ENCODE peak calls at places on chromosomes 4 and X, in ten cellular contexts. J is stomach, Y is prostate gland, W is testis, E is A549, L is HCT116, B is endothelial cell of umbilical vein, D is breast epithelium, N is transverse colon, I is body of pancreas. R is an unnamed sample. For H3K4me1, the result is how much of the 10 kb centered on the place peaks cover.

GRCh38 chr4:100431416-100431815 is 86.4 kb downstream of the EMCN start:
- DNase-seq in E (no peak), W (no peak), J (no peak), L (no peak), I (no peak), N (no peak), B (peak), Y (no peak), D (no peak), R (no peak)

GRCh38 chr4:167903291-167903721 is 189.0 kb upstream of the ANXA10 start:
- DNase-seq in Y (no peak), B (peak), W (no peak), D (no peak), N (no peak), J (no peak), E (peak), L (no peak), I (no peak), R (no peak)

GRCh38 chr4:4714330-4714729 is 145.1 kb upstream of the MSX1 start:
- DNase-seq in Y (no peak), N (no peak), B (no peak), D (no peak), W (no peak), E (no peak), L (no peak), J (no peak), I (no peak), R (no peak)

GRCh38 chr4:10030946-10031662 is 9.8 kb upstream of the SLC2A9 start:
- DNase-seq in Y (no peak), L (no peak), W (no peak), I (no peak), D (no peak), B (no peak), E (no peak), N (no peak), J (no peak), R (no peak)

GRCh38 chr4:24105183-24106039 is 215.6 kb upstream of the PPARGC1A start:
- DNase-seq in W (no peak), Y (no peak), B (no peak), J (no peak), L (no peak), N (no peak), E (no peak), D (no peak), I (no peak), R (no peak)

GRCh38 chr4:106914223-106914622 is 121.9 kb downstream of the DKK2 start:
- DNase-seq in W (no peak), J (no peak), E (no peak), N (no peak), D (no peak), I (no peak), Y (no peak), B (no peak), L (no peak), R (peak)

GRCh38 chr4:184802203-184803015 is 23.4 kb downstream of the ACSL1 start:
- DNase-seq in L (no peak), Y (no peak), B (no peak), D (no peak), J (no peak), N (no peak), W (no peak), I (no peak), E (no peak), R (no peak)

GRCh38 chrX:39582091-39582490 is 515.7 kb downstream of the BCOR start:
- DNase-seq in E (peak), J (peak), N (no peak), B (no peak), L (peak), D (no peak), Y (no peak), W (no peak), I (peak), R (no peak)

GRCh38 chr4:819401-820229 is 6.3 kb downstream of the CPLX1 start:
- DNase-seq in N (no peak), B (no peak), J (no peak), I (no peak), Y (no peak), E (no peak), D (no peak), L (no peak), W (no peak), R (no peak)

GRCh38 chr4:6730603-6731300 is 14.8 kb downstream of the BLOC1S4 start:
- DNase-seq in J (no peak), N (no peak), Y (no peak), B (no peak), D (no peak), E (no peak), L (no peak), I (no peak), W (peak), R (no peak)

GRCh38 chr4:132572210-132572609 is 576.9 kb upstream of the PCDH10 start:
- DNase-seq in W (no peak), E (peak), J (no peak), Y (no peak), I (no peak), B (peak), D (no peak), L (no peak), N (no peak), R (no peak)

GRCh38 chr4:132334081-132334480 is 815.0 kb upstream of the PCDH10 start:
- DNase-seq in Y (no peak), W (no peak), B (no peak), N (no peak), I (no peak), D (no peak), E (no peak), J (no peak), L (no peak), R (no peak)

GRCh38 chr4:8574796-8575370 is 5.3 kb upstream of the GPR78 start:
- DNase-seq in Y (no peak), E (no peak), B (no peak), W (no peak), J (no peak), L (no peak), D (no peak), I (no peak), N (no peak), R (peak)

GRCh38 chrX:26586570-26586969 is 370.6 kb downstream of the MAGEB5 start:
- DNase-seq in L (no peak), J (no peak), N (no peak), W (no peak), E (no peak), D (no peak), Y (no peak), I (no peak), B (no peak), R (no peak)

GRCh38 chr4:146550161-146550560 is 28.4 kb upstream of the SLC10A7 start:
- DNase-seq in D (no peak), L (no peak), J (no peak), N (no peak), Y (no peak), B (no peak), E (no peak), W (no peak), I (no peak), R (no peak)

GRCh38 chr4:8248091-8248490 is 21.5 kb upstream of the HTRA3 start:
- DNase-seq in L (no peak), W (no peak), B (peak), E (peak), N (no peak), I (no peak), J (no peak), D (no peak), Y (no peak), R (no peak)

GRCh38 chr4:89556596-89557305 is 249.2 kb upstream of the GPRIN3 start:
- DNase-seq in B (peak), N (no peak), E (no peak), L (no peak), D (no peak), I (no peak), W (no peak), Y (no peak), J (no peak), R (no peak)

GRCh38 chrX:35890699-35891098 is 28.8 kb upstream of the CFAP47 start:
- DNase-seq in Y (peak), N (peak), E (peak), I (peak), J (peak), L (no peak), B (no peak), D (no peak), W (peak), R (no peak)

GRCh38 chr4:40990202-40990898 is 224.0 kb downstream of the APBB2 start:
- DNase-seq in E (peak), B (peak), L (peak), J (no peak), I (no peak), D (no peak), Y (no peak), W (no peak), N (no peak), R (no peak)

GRCh38 chr4:6095023-6095817 is 77.0 kb upstream of the C4orf50 start:
- DNase-seq in N (no peak), I (no peak), B (no peak), E (peak), Y (no peak), D (no peak), W (no peak), J (no peak), L (no peak), R (no peak)

GRCh38 chr4:63717384-63717783 is 691.9 kb downstream of the TECRL start:
- DNase-seq in Y (no peak), J (no peak), N (no peak), E (peak), W (no peak), I (no peak), D (no peak), B (no peak), L (no peak), R (no peak)

GRCh38 chr4:97950836-97951235 is 192.4 kb downstream of the STPG2 start:
- DNase-seq in N (no peak), I (no peak), W (no peak), D (no peak), B (no peak), Y (no peak), L (no peak), E (no peak), J (no peak), R (no peak)

GRCh38 chr4:25953740-25954139 is 39.7 kb downstream of the SMIM20 start:
- DNase-seq in E (peak), L (peak), J (peak), I (no peak), B (no peak), W (no peak), D (no peak), N (no peak), Y (no peak), R (no peak)

GRCh38 chr4:66609014-66609413 is 936.3 kb downstream of the CENPC start:
- DNase-seq in B (no peak), D (no peak), W (no peak), I (no peak), E (no peak), Y (no peak), N (no peak), L (no peak), J (no peak), R (no peak)

GRCh38 chr4:37054670-37055069 is 189.9 kb upstream of the NWD2 start:
- DNase-seq in D (no peak), Y (no peak), E (no peak), B (no peak), W (peak), N (no peak), J (no peak), I (no peak), L (no peak), R (no peak)

GRCh38 chr4:41287005-41287404 is 30.3 kb downstream of the UCHL1 start:
- DNase-seq in I (no peak), E (peak), L (no peak), W (no peak), N (no peak), Y (no peak), B (peak), J (no peak), D (no peak), R (no peak)

GRCh38 chr4:116953947-116954346 is 131.4 kb downstream of the TRAM1L1 start:
- DNase-seq in W (no peak), D (no peak), L (no peak), I (no peak), J (no peak), N (no peak), E (no peak), B (no peak), Y (no peak), R (no peak)

GRCh38 chr4:40380647-40381046 is 45.5 kb downstream of the CHRNA9 start:
- DNase-seq in E (no peak), L (no peak), B (no peak), N (no peak), D (no peak), W (no peak), Y (no peak), I (no peak), J (no peak), R (no peak)

GRCh38 chrX:87517571-87518141 is at the start of gene KLHL4:
- DNase-seq in B (peak), J (no peak), W (peak), I (no peak), L (no peak), E (peak), D (no peak), Y (no peak), N (no peak), R (peak)

GRCh38 chr4:30714408-30715031 is 5.6 kb upstream of the PCDH7 start:
- DNase-seq in D (no peak), J (peak), B (peak), N (peak), W (peak), E (peak), Y (no peak), L (peak), I (peak), R (peak)

DNA sequence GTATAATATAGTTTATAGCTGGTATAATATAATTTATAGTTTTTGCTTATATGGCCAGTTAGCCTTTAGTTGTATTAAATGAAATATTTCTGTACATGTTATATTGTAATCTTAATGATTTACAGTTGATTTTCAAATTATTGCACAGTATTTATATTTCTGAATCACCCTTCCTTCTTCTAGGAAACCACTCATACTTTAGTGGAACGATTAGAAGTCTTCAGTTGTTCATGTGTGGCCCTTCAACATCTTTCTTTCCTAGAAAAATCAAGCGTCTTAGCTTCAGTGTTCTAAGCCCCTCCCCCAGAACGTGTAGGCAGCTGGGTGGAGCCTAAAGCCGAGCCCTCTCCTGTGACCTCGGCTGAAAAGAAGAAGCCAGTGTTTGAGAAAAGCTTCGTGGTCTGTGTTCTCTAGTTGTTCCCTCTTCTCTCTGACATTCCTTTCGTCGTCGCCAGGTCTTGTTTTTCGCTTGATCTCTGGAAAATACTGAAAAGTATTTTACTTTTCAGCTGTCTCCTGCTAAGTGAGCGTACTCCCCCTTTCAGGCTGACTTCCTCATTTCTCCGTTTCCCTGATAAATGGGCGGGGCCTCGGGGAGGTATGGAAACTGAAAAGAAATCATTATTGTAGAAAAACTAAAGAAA is at the start of gene C4orf33:
- DNase-seq in E (peak), I (peak), W (peak), N (peak), Y (peak), L (peak), J (peak), D (peak), B (peak), R (peak)
- TF ChIP-seq POLR2A in E (no peak), I (no peak), W (no peak), N (peak), Y (no peak), L (no peak), J (no peak), D (no peak), B (peak), R (no peak)

GRCh38 chrX:47198687-47199080 is 5.1 kb downstream of the UBA1 start:
- DNase-seq in D (no peak), N (no peak), W (no peak), B (no peak), E (no peak), J (no peak), I (no peak), L (no peak), Y (no peak), R (no peak)

GRCh38 chrX:47202316-47202715 is 8.7 kb downstream of the UBA1 start:
- DNase-seq in W (no peak), J (no peak), N (no peak), E (no peak), I (no peak), Y (no peak), B (no peak), D (no peak), L (no peak), R (no peak)

GRCh38 chrX:47201545-47201944 is 7.9 kb downstream of the UBA1 start:
- DNase-seq in N (no peak), E (no peak), L (no peak), W (no peak), J (no peak), Y (no peak), I (no peak), B (no peak), D (no peak), R (no peak)

GRCh38 chrX:47199286-47199685 is 5.7 kb downstream of the UBA1 start:
- DNase-seq in D (no peak), B (no peak), N (no peak), E (no peak), W (no peak), J (no peak), L (no peak), I (no peak), Y (no peak), R (no peak)

DNA sequence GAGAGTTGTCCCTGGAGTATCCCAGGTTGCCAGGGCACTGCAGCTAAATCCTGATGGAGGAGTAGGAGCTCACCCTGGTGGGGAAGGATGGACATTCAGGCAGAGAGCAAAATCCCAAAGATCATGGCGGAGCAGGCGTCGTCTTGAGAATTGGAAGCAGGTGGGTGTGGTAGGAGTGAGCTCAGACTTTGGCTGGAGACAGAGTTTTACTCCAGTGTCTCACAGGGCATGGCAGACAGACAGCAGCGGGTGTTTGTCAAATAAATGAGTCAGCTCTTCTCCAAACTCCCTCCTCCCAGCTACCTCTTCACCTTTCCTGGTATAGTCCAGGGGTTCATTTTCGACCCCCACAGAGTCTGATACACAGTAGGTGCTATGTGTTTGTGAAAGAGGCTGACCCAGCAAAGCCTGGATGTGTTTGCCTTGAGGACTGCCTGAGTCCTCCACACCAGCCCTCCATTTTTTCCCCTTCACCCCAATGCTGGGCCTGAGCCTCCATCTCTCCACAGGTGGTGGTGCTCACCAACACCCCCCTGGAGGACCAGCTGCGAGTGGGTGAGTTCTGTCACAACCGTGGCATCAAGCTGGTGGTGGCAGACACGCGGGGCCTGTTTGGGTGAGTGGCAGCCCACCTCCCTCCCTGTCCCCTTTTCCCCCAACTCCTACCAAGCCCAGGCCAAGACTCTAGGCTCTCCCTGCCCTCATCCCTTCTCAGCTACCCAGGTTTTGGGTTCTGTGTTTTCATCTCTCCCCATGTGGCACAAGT is 6.9 kb downstream of the UBA1 start:
- DNase-seq in D (peak), B (no peak), L (no peak), Y (peak), W (no peak), J (no peak), N (peak), E (peak), I (no peak), R (no peak)
- H3K4me1 ChIP-seq in D (under half), B (under half), L (under half), Y (under half), W (under half), J (under half), N (under half), E (half or more), I (under half), R (under half)

GRCh38 chr4:82425478-82425877 is 4.8 kb downstream of the HNRNPDL start:
- DNase-seq in N (no peak), B (no peak), I (no peak), J (no peak), W (no peak), D (no peak), Y (no peak), L (no peak), E (no peak), R (no peak)

GRCh38 chr4:82422616-82423015 is 7.6 kb downstream of the HNRNPDL start:
- DNase-seq in Y (no peak), W (no peak), B (no peak), J (no peak), D (no peak), L (no peak), N (no peak), I (no peak), E (no peak), R (no peak)

GRCh38 chr4:82419451-82419850 is 10.8 kb downstream of the HNRNPDL start:
- DNase-seq in J (no peak), N (no peak), B (no peak), W (no peak), L (no peak), D (no peak), I (no peak), E (no peak), Y (no peak), R (no peak)

GRCh38 chr4:82423245-82424054 is 6.8 kb downstream of the HNRNPDL start:
- DNase-seq in E (peak), N (no peak), L (no peak), W (no peak), J (no peak), D (no peak), B (no peak), I (no peak), Y (no peak), R (no peak)

DNA sequence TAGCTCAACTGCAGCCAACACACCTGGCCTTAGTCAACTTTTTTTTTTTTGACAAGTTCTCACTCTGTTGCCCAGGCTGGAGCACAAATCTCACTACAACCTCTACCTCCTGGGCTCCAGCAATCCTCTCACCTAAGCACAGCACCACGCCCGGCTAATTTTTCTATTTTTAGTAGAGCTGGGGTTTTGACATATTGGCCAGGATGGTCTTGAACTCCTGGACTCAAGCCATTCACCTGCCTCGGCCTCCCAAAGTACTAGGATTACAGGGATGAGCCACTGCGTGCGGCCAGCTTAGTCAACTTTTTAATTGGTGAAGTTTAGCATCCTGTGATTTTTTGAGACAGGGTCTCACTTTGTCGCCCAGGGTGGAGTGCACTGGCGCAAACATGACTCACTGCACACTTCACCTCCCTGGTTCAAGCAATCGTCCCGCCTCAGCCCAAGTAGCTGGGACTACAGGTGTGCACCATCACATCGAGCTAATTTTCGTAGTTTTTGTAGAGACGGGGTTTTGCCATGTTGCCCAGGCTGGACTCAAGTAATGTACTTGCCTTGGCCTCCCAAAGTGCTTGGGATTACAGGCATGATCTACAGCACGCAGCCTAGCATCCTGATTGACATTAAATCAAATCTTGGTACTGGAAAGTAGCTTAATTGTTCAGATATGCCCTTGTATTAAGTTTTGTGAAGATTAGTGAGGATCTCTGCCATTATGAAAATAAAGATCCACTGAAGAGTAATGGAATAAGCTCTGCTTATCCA is 8.3 kb downstream of the HNRNPDL start:
- DNase-seq in J (no peak), E (no peak), L (no peak), B (no peak), W (no peak), Y (no peak), N (no peak), I (no peak), D (no peak), R (no peak)
- TF ChIP-seq POLR2A in J (no peak), E (no peak), L (no peak), B (no peak), W (no peak), Y (no peak), N (no peak), I (no peak), D (no peak), R (no peak)

DNA sequence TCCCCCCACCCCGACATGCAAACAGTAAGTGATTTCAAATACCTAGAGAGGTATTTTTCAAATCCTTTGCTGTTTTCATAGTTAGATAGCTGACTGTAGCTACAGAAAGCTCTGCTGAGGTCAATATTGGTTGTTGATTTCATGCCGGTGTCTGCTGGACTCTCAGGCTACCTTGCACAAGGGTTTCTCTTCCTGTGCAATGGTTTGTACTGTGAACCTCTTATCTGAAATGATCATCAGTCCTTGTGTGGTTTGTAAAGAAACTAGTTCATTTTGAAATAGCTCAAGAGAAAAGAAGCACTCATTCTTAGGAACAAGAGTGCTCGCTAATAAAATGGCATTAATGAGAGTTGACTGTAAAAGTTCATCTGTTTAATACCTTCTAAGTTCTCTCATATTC is 2.1 kb downstream of the MTM1 start:
- DNase-seq in Y (no peak), J (no peak), N (no peak), D (no peak), E (no peak), I (no peak), W (no peak), B (peak), L (no peak), R (no peak)
- H3K4me1 ChIP-seq in Y (under half), J (half or more), N (under half), D (under half), E (under half), I (under half), W (under half), B (under half), L (under half), R (under half)

R was measured in ovary.